ENCODE peak calls at places on chromosome 12, in eight cellular contexts. One of them, this sample, is unnamed.

GRCh38 chr12:46507766-46508165 is 135.2 kb upstream of the SLC38A2 start:
- DNase-seq in stimulated activated naive CD8-positive, alpha-beta T cell treated with anti-CD3 and anti-CD28 coated beads, Interleukin-15, amount 100 ng/mL, for 72 hours: no peak
- DNase-seq in BJ: no peak
- DNase-seq in CD8-positive, alpha-beta T cell: no peak
- DNase-seq in substantia nigra: no peak
- DNase-seq in GM03348: no peak
- DNase-seq in IMR-90: no peak
- DNase-seq in activated naive CD4-positive, alpha-beta T cell treated with anti-CD3 and anti-CD28 coated beads, Interleukin-2, amount 10 ng/mL, durations not matched to agents 7 days and 5 days: no peak
- DNase-seq in this sample: no peak

GRCh38 chr12:4139191-4139590 is 134.4 kb upstream of the CCND2 start:
- DNase-seq in stimulated activated naive CD8-positive, alpha-beta T cell treated with anti-CD3 and anti-CD28 coated beads, Interleukin-15, amount 100 ng/mL, for 72 hours: no peak
- DNase-seq in BJ: no peak
- DNase-seq in CD8-positive, alpha-beta T cell: no peak
- DNase-seq in substantia nigra: no peak
- DNase-seq in GM03348: no peak
- DNase-seq in IMR-90: no peak
- DNase-seq in activated naive CD4-positive, alpha-beta T cell treated with anti-CD3 and anti-CD28 coated beads, Interleukin-2, amount 10 ng/mL, durations not matched to agents 7 days and 5 days: no peak
- DNase-seq in this sample: no peak

GRCh38 chr12:25328082-25328712 is 77.5 kb upstream of the KRAS start:
- DNase-seq in stimulated activated naive CD8-positive, alpha-beta T cell treated with anti-CD3 and anti-CD28 coated beads, Interleukin-15, amount 100 ng/mL, for 72 hours: no peak
- DNase-seq in BJ: no peak
- DNase-seq in CD8-positive, alpha-beta T cell: no peak
- DNase-seq in substantia nigra: no peak
- DNase-seq in GM03348: no peak
- DNase-seq in IMR-90: peak
- DNase-seq in activated naive CD4-positive, alpha-beta T cell treated with anti-CD3 and anti-CD28 coated beads, Interleukin-2, amount 10 ng/mL, durations not matched to agents 7 days and 5 days: no peak
- DNase-seq in this sample: no peak

GRCh38 chr12:120262852-120263724 is 2.4 kb downstream of the PXN start:
- DNase-seq in stimulated activated naive CD8-positive, alpha-beta T cell treated with anti-CD3 and anti-CD28 coated beads, Interleukin-15, amount 100 ng/mL, for 72 hours: no peak
- DNase-seq in BJ: no peak
- DNase-seq in CD8-positive, alpha-beta T cell: no peak
- DNase-seq in substantia nigra: no peak
- DNase-seq in GM03348: peak
- DNase-seq in IMR-90: no peak
- DNase-seq in activated naive CD4-positive, alpha-beta T cell treated with anti-CD3 and anti-CD28 coated beads, Interleukin-2, amount 10 ng/mL, durations not matched to agents 7 days and 5 days: no peak
- DNase-seq in this sample: no peak

GRCh38 chr12:52546126-52546525 is 6.8 kb downstream of the KRT71 start:
- DNase-seq in stimulated activated naive CD8-positive, alpha-beta T cell treated with anti-CD3 and anti-CD28 coated beads, Interleukin-15, amount 100 ng/mL, for 72 hours: no peak
- DNase-seq in BJ: no peak
- DNase-seq in CD8-positive, alpha-beta T cell: no peak
- DNase-seq in substantia nigra: no peak
- DNase-seq in GM03348: no peak
- DNase-seq in IMR-90: no peak
- DNase-seq in activated naive CD4-positive, alpha-beta T cell treated with anti-CD3 and anti-CD28 coated beads, Interleukin-2, amount 10 ng/mL, durations not matched to agents 7 days and 5 days: no peak
- DNase-seq in this sample: no peak

GRCh38 chr12:62279961-62280360 is 19.8 kb downstream of the USP15 start:
- DNase-seq in stimulated activated naive CD8-positive, alpha-beta T cell treated with anti-CD3 and anti-CD28 coated beads, Interleukin-15, amount 100 ng/mL, for 72 hours: no peak
- DNase-seq in BJ: no peak
- DNase-seq in CD8-positive, alpha-beta T cell: no peak
- DNase-seq in substantia nigra: no peak
- DNase-seq in GM03348: no peak
- DNase-seq in IMR-90: no peak
- DNase-seq in activated naive CD4-positive, alpha-beta T cell treated with anti-CD3 and anti-CD28 coated beads, Interleukin-2, amount 10 ng/mL, durations not matched to agents 7 days and 5 days: no peak
- DNase-seq in this sample: no peak

GRCh38 chr12:111126331-111126730 is 206.0 kb upstream of the MYL2 start:
- DNase-seq in stimulated activated naive CD8-positive, alpha-beta T cell treated with anti-CD3 and anti-CD28 coated beads, Interleukin-15, amount 100 ng/mL, for 72 hours: no peak
- DNase-seq in BJ: no peak
- DNase-seq in CD8-positive, alpha-beta T cell: no peak
- DNase-seq in substantia nigra: no peak
- DNase-seq in GM03348: no peak
- DNase-seq in IMR-90: no peak
- DNase-seq in activated naive CD4-positive, alpha-beta T cell treated with anti-CD3 and anti-CD28 coated beads, Interleukin-2, amount 10 ng/mL, durations not matched to agents 7 days and 5 days: no peak
- DNase-seq in this sample: no peak

GRCh38 chr12:73361867-73362230 is 1089.7 kb downstream of the TRHDE start:
- DNase-seq in stimulated activated naive CD8-positive, alpha-beta T cell treated with anti-CD3 and anti-CD28 coated beads, Interleukin-15, amount 100 ng/mL, for 72 hours: no peak
- DNase-seq in BJ: no peak
- DNase-seq in CD8-positive, alpha-beta T cell: no peak
- DNase-seq in substantia nigra: no peak
- DNase-seq in GM03348: no peak
- DNase-seq in IMR-90: no peak
- DNase-seq in activated naive CD4-positive, alpha-beta T cell treated with anti-CD3 and anti-CD28 coated beads, Interleukin-2, amount 10 ng/mL, durations not matched to agents 7 days and 5 days: no peak
- DNase-seq in this sample: no peak

GRCh38 chr12:69007166-69007857 is 74.3 kb upstream of the CPM start:
- DNase-seq in stimulated activated naive CD8-positive, alpha-beta T cell treated with anti-CD3 and anti-CD28 coated beads, Interleukin-15, amount 100 ng/mL, for 72 hours: no peak
- DNase-seq in BJ: peak
- DNase-seq in CD8-positive, alpha-beta T cell: no peak
- DNase-seq in substantia nigra: no peak
- DNase-seq in GM03348: peak
- DNase-seq in IMR-90: peak
- DNase-seq in activated naive CD4-positive, alpha-beta T cell treated with anti-CD3 and anti-CD28 coated beads, Interleukin-2, amount 10 ng/mL, durations not matched to agents 7 days and 5 days: no peak
- DNase-seq in this sample: no peak